ENCODE peak calls at places on chromosomes 7 and 10, in six cellular contexts. L is ELR, Q is tibial artery, Y is HEK293T, J is hypothalamus, C is cardiac septum. A is an unnamed sample.

GRCh38 chr7:32257632-32258031 is 187.4 kb upstream of the PDE1C start:
- DNase-seq in L (no peak), Q (no peak), Y (no peak), J (no peak), C (no peak), A (no peak)

GRCh38 chr7:5689118-5689517 is 92.3 kb downstream of the RNF216 start:
- DNase-seq in L (peak; percentile 67), Q (peak; percentile 65), Y (no peak), J (no peak), C (no peak), A (no peak)

GRCh38 chr10:19788075-19788686 is 28.1 kb upstream of the PLXDC2 start:
- DNase-seq in L (peak; percentile 43), Q (no peak), Y (peak; percentile 32), J (no peak), C (no peak), A (peak; percentile 11)

GRCh38 chr10:80191589-80192270 is 13.6 kb downstream of the ANXA11 start:
- DNase-seq in L (no peak), Q (no peak), Y (no peak), J (no peak), C (peak; percentile 78), A (no peak)

GRCh38 chr7:149883452-149883861 is 9.7 kb downstream of the ATP6V0E2 start:
- DNase-seq in L (peak; percentile 55), Q (no peak), Y (peak; percentile 83), J (peak; percentile 32), C (no peak), A (peak; percentile 69)

GRCh38 chr10:70379581-70380176 is 2.7 kb downstream of the LRRC20 start:
- DNase-seq in L (peak; percentile 19), Q (no peak), Y (peak; percentile 38), J (no peak), C (no peak), A (peak; percentile 83)

GRCh38 chr10:30984563-30985328 is 46.9 kb downstream of the ZNF438 start:
- DNase-seq in L (peak; percentile 87), Q (no peak), Y (no peak), J (no peak), C (no peak), A (no peak)

GRCh38 chr7:20172736-20173334 is 44.3 kb downstream of the MACC1 start:
- DNase-seq in L (peak; percentile 67), Q (peak; percentile 72), Y (peak; percentile 70), J (peak; percentile 1), C (no peak), A (peak; percentile 65)

GRCh38 chr7:30412810-30413504 is 65.6 kb downstream of the NOD1 start:
- DNase-seq in L (peak; percentile 89), Q (no peak), Y (peak; percentile 48), J (no peak), C (no peak), A (peak; percentile 77)

GRCh38 chr7:2757361-2757903 is 69.4 kb downstream of the AMZ1 start:
- DNase-seq in L (peak; percentile 79), Q (peak; percentile 87), Y (no peak), J (no peak), C (no peak), A (no peak)

GRCh38 chr10:16902606-16903005 is 85.4 kb upstream of the RSU1 start:
- DNase-seq in L (no peak), Q (no peak), Y (no peak), J (no peak), C (no peak), A (no peak)

GRCh38 chr10:73459683-73460314 is 26.4 kb upstream of the MSS51 start:
- DNase-seq in L (no peak), Q (no peak), Y (no peak), J (no peak), C (no peak), A (peak; percentile 32)

GRCh38 chr10:129936923-129937300 is 27.2 kb downstream of the EBF3 start:
- DNase-seq in L (no peak), Q (peak; percentile 54), Y (no peak), J (no peak), C (peak; percentile 63), A (no peak)

GRCh38 chr10:98376485-98376884 is 38.5 kb downstream of the PYROXD2 start:
- DNase-seq in L (no peak), Q (no peak), Y (no peak), J (no peak), C (no peak), A (no peak)

GRCh38 chr7:85529197-85529596 is 342.3 kb upstream of the SEMA3D start:
- DNase-seq in L (no peak), Q (no peak), Y (no peak), J (no peak), C (no peak), A (no peak)

GRCh38 chr10:124280916-124281315 is 137.8 kb downstream of the OAT start:
- DNase-seq in L (no peak), Q (no peak), Y (no peak), J (no peak), C (no peak), A (no peak)

GRCh38 chr10:132163278-132163765 is 23.4 kb upstream of the DPYSL4 start:
- DNase-seq in L (peak; percentile 30), Q (no peak), Y (peak; percentile 90), J (no peak), C (no peak), A (peak; percentile 85)

GRCh38 chr7:45645141-45645969 is 71.2 kb downstream of the ADCY1 start:
- DNase-seq in L (no peak), Q (no peak), Y (no peak), J (no peak), C (peak; percentile 46), A (no peak)

GRCh38 chr7:4631021-4631663 is 51.0 kb upstream of the FOXK1 start:
- DNase-seq in L (no peak), Q (no peak), Y (no peak), J (no peak), C (no peak), A (no peak)

GRCh38 chr10:3783721-3784432 is 1.1 kb downstream of the KLF6 start:
- DNase-seq in L (peak; percentile 71), Q (peak; percentile 80), Y (no peak), J (no peak), C (no peak), A (no peak)

A was measured in K562.